ENCODE peak calls at places on chromosomes 6 and 20, in eight cellular contexts. F, L, Z, Y, U, C, T and G are unnamed samples.

GRCh38 chr6:148342146-148343027 is at the start of gene SASH1:
- DNase-seq in F (peak; percentile 97), L (peak; percentile 97), Z (no peak), Y (peak; percentile 62), U (peak; percentile 78), C (no peak), T (peak; percentile 24), G (peak; percentile 75)

GRCh38 chr6:166152660-166153059 is 15.0 kb downstream of the TBXT start:
- DNase-seq in F (no peak), L (no peak), Z (no peak), Y (no peak), U (no peak), C (no peak), T (no peak), G (no peak)

GRCh38 chr6:158778005-158778527 is 41.1 kb downstream of the EZR start:
- DNase-seq in F (no peak), L (no peak), Z (no peak), Y (no peak), U (no peak), C (no peak), T (no peak), G (no peak)

GRCh38 chr6:21188505-21189223 is 404.9 kb upstream of the SOX4 start:
- DNase-seq in F (no peak), L (no peak), Z (peak; percentile 13), Y (no peak), U (no peak), C (peak; percentile 6), T (no peak), G (no peak)

GRCh38 chr20:36865076-36865860 is 10.7 kb upstream of the TLDC2 start:
- DNase-seq in F (peak; percentile 63), L (no peak), Z (no peak), Y (no peak), U (no peak), C (no peak), T (no peak), G (no peak)

GRCh38 chr6:109379706-109380105 is 2.6 kb downstream of the CD164 start:
- DNase-seq in F (no peak), L (no peak), Z (no peak), Y (no peak), U (no peak), C (no peak), T (no peak), G (peak; percentile 13)

GRCh38 chr20:61761453-61762207 is 304.1 kb downstream of the TAF4 start:
- DNase-seq in F (no peak), L (no peak), Z (no peak), Y (no peak), U (no peak), C (no peak), T (no peak), G (no peak)

GRCh38 chr6:33856655-33857054 is 52.9 kb upstream of the MLN start:
- DNase-seq in F (no peak), L (no peak), Z (no peak), Y (no peak), U (no peak), C (peak; percentile 81), T (no peak), G (no peak)

GRCh38 chr6:112923940-112924587 is 576.9 kb downstream of the RFPL4B start:
- DNase-seq in F (no peak), L (no peak), Z (no peak), Y (no peak), U (no peak), C (no peak), T (peak; percentile 51), G (no peak)

GRCh38 chr6:31328355-31328960 is 28.5 kb downstream of the HLA-B start:
- DNase-seq in F (peak; percentile 65), L (no peak), Z (no peak), Y (no peak), U (no peak), C (no peak), T (no peak), G (no peak)

GRCh38 chr6:31336872-31337496 is 20.0 kb downstream of the HLA-B start:
- DNase-seq in F (peak; percentile 71), L (no peak), Z (peak; percentile 77), Y (peak; percentile 13), U (no peak), C (no peak), T (no peak), G (no peak)

DNA sequence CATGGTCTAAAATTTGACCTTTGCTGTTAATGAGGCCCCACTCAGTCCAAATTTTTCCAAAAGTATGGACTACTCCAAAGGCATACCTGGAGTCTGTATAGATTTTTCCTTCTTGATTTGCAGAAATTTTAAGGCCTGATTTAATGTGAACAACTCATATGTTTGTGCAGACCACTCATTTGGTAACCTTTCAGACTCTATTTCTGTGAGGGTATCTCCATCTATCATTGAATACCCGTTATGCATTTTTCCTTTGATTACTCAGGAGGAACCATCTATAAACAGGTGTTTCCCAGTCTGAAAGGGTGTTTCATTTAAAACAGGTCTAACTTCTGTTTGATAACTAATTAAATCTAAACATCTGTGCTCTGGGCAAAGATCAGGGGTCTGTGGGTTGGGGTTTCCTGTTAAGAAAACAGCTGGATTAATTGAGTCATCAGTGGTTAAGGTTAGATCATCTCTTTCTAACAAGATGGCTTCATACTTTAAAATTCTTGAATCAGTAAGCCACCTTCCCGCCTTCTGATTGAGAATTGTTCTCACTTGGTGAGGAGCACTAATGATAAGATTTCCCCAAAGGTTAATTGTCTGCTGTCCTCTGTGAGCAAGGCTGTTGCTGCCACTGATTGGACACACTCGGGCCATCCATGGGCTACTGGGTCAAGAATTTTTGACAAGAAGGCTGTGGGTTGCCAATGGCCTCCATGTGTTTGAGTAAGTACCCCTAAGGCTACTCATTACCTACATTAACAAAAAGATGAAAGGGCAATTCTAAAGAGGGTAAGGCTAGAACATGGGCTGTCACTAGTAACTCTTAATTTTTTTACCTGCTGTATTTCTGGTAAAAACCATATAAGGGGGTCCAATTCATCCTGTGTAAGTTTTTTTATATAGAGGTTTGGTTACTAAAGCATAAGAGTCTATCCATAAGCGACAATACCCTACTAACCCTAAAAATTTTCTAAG is 24.1 kb downstream of the HLA-B start:
- DNase-seq in F (no peak), L (no peak), Z (peak; percentile 70), Y (no peak), U (no peak), C (no peak), T (no peak), G (no peak)
- H3K4me2 ChIP-seq in F (no peak overlapping the region), L (no peak overlapping the region), Z (peak overlapping the region; percentile 55), Y (no peak overlapping the region), U (no peak overlapping the region), C (no peak overlapping the region), T (no peak overlapping the region), G (no peak overlapping the region)

DNA sequence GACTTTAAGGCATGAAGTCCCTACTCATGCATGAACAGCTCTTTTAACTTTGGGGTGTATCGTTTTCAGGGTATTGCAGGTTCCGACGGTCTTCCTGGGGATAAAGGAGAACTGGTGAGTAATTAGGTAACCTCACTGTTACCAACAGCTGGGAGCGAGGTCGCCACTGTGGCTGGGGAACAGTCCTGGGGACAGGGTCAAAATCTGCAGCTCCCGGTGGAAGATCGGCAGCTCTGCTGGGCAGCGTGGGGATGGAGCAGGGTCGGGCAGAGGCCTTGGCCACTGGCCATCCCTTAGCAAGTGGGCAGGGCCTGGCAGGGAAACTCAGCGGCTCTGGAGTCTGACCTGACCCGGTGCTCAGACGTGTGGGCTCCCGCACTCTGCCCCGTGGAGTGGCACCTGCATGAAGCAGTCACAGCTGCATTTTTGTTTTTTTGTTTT is 16.1 kb downstream of the COL9A3 start:
- DNase-seq in F (no peak), L (no peak), Z (no peak), Y (no peak), U (no peak), C (no peak), T (peak; percentile 69), G (no peak)
- TF ChIP-seq EZH2phosphoT487 in F (no peak), L (no peak), Z (no peak), Y (no peak), U (no peak), C (no peak), T (no peak), G (no peak)

GRCh38 chr6:116611020-116611419 is 5.3 kb upstream of the RSPH4A start:
- DNase-seq in F (peak; percentile 9), L (peak; percentile 47), Z (no peak), Y (no peak), U (no peak), C (no peak), T (no peak), G (no peak)

GRCh38 chr6:116616757-116617093 is 446 bp downstream of the RSPH4A start:
- DNase-seq in F (peak; percentile 49), L (peak; percentile 43), Z (no peak), Y (no peak), U (peak; percentile 36), C (peak; percentile 43), T (peak; percentile 16), G (no peak)

DNA sequence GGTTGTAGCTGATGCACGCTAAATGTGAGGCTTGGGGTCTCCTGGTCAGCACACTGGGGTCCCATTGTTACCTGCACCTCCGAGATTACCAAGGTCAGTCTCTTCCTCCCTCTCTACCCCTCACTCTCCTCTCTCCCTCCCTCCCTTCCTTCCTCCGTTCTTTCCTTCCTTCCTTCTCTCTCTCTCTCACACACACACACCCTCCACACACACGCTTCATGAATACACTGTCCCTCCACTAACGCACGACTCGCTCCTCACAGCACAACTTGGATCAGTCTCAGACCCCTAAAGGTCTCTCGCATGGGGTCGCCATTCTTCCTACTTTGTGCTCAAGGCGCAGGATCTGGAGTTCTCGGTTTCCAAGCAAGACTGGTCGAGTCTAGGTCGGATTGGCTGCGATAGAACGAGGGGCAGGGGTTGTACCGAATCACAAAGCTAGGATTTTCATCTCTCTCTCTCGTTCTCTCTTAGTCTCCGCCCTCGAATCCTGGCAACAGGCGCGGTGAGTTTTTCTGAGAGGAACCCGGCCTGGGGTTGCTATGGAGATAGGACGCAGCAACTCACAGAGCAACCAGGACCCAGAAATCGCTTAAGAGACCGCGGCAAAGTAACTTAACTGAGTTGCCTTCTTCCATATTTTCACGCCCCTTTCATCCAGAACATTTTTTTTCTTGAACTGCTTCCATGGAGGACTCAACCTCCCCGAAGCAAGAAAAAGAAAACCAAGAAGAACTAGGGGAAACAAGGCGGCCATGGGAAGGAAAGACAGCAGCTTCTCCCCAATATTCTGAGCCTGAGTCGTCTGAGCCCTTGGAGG is at the start of gene RSPH4A:
- DNase-seq in F (peak; percentile 99), L (peak; percentile 98), Z (peak; percentile 25), Y (peak; percentile 67), U (peak; percentile 96), C (peak; percentile 90), T (peak; percentile 82), G (peak; percentile 91)
- TF ChIP-seq CTCF in F (peak; percentile 64), L (peak; percentile 39), Z (no peak), Y (no peak), U (peak; percentile 30), C (no peak), T (peak; percentile 39), G (peak; percentile 33)

DNA sequence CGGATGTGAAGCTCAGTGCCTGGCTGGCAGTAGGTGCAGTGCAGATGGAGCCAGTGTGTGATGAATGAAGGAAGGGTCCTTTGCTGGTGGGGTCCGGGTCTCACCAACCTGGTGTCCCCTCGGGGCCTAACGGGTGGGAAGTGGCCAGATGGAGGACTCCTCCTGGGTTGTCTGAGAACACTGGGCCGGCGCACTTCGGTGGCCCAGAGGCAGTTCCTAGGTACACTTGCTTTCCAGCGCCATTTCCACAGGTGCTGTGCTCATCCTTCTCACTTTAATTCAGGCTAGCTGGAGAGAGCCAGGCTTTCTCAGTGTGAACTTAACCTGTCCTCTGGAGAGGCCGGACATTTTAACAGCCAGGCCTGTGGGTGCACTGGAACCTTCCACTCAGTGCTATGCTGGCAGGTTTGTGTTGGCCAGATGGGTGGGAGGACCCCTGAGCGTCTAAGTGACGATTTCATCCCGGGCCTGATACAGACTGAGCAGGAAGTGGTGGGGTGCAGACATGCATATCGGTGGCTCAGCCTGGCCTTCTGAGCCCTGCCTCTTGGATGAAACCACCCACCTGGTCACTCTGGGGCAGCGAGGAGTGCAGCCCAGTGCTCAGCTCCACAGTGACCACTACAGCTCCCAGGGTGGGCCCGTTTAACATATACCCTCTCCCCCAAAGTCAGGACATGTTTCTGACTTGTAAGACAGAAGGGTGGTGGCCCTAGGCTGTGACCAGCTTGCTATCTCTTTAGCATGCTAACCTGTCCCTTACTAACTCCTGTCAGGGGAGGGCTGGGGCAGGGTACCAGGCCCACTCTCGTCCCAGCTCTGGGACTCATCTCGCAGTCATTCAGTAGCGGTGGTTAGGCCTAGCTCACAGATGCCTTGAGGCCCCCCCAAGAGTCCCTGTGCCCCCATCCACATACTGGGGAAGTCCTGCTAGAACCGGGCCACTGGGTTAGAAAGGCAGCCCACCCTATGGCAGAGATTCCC is 8.2 kb upstream of the PYGB start:
- DNase-seq in F (no peak), L (no peak), Z (peak; percentile 5), Y (no peak), U (no peak), C (no peak), T (no peak), G (no peak)
- H3K4me2 ChIP-seq in F (no peak overlapping the region), L (no peak overlapping the region), Z (no peak overlapping the region), Y (no peak overlapping the region), U (no peak overlapping the region), C (no peak overlapping the region), T (no peak overlapping the region), G (no peak overlapping the region)